ENCODE peak calls at places on chromosomes 6 and 20, in four cellular contexts. M is NCI-H1436, K is mesenchymal stem cell, X is amniotic stem cell. L is an unnamed sample.
A peak's percentile ranks its signal among the peaks of the same experiment; 100 is the strongest.

GRCh38 chr20:1274485-1275313 is 8.6 kb downstream of the SNPH start:
- DNase-seq in X (no peak), K (no peak), M (peak; percentile 92), L (peak; percentile 76)

GRCh38 chr6:52603000-52603795 is 26.3 kb upstream of the TRAM2 start:
- DNase-seq in M (no peak), X (no peak), K (peak; percentile 93), L (no peak)

GRCh38 chr20:11454966-11455799 is 462.5 kb upstream of the BTBD3 start:
- DNase-seq in X (no peak), M (no peak), K (peak; percentile 66), L (no peak)

GRCh38 chr6:154445417-154445816 is 65.1 kb downstream of the CNKSR3 start:
- DNase-seq in M (no peak), X (no peak), K (no peak), L (no peak)

GRCh38 chr20:13990465-13990864 is at the start of gene SEL1L2:
- DNase-seq in K (no peak), X (no peak), M (no peak), L (no peak)

GRCh38 chr6:34546551-34547321 is 9.4 kb downstream of the SPDEF start:
- DNase-seq in K (no peak), X (no peak), M (peak; percentile 14), L (peak; percentile 95)

GRCh38 chr6:137416376-137417109 is 77.7 kb downstream of the OLIG3 start:
- DNase-seq in M (no peak), K (peak; percentile 74), X (no peak), L (no peak)

GRCh38 chr6:126054802-126055201 is 68.5 kb downstream of the TRMT11 start:
- DNase-seq in K (peak; percentile 76), X (no peak), M (no peak), L (no peak)

GRCh38 chr6:13400772-13401171 is 72.4 kb upstream of the TBC1D7 start:
- DNase-seq in M (no peak), X (no peak), K (no peak), L (no peak)

GRCh38 chr6:71139249-71139648 is 149.4 kb upstream of the OGFRL1 start:
- DNase-seq in X (no peak), K (peak; percentile 45), M (no peak), L (no peak)

GRCh38 chr20:38523697-38524096 is 51.1 kb downstream of the RALGAPB start:
- DNase-seq in K (peak; percentile 45), M (no peak), X (no peak), L (no peak)

GRCh38 chr20:13995841-13996240 is 525 bp downstream of the MACROD2 start:
- DNase-seq in M (peak; percentile 48), X (no peak), K (no peak), L (peak; percentile 47)

GRCh38 chr20:25015986-25016385 is 23.4 kb upstream of the APMAP start:
- DNase-seq in K (no peak), M (no peak), X (no peak), L (no peak)

GRCh38 chr6:139996253-139996834 is 621.9 kb upstream of the CITED2 start:
- DNase-seq in X (no peak), K (no peak), M (no peak), L (no peak)

GRCh38 chr20:33301192-33301930 is 18.3 kb downstream of the BPIFB1 start:
- DNase-seq in K (peak; percentile 12), M (no peak), X (no peak), L (no peak)

GRCh38 chr6:170374571-170375444 is 68.2 kb downstream of the FAM120B start:
- DNase-seq in M (no peak), X (no peak), K (peak; percentile 65), L (no peak)

GRCh38 chr6:134172020-134172766 is 119.8 kb upstream of the SLC2A12 start:
- DNase-seq in X (no peak), K (no peak), M (no peak), L (no peak)

GRCh38 chr6:139500977-139501376 is 126.5 kb upstream of the CITED2 start:
- DNase-seq in K (no peak), M (no peak), X (no peak), L (no peak)

GRCh38 chr20:645318-646106 is 7.5 kb downstream of the SRXN1 start:
- DNase-seq in X (no peak), K (peak; percentile 65), M (peak; percentile 42), L (peak; percentile 44)

GRCh38 chr20:48703107-48703506 is 124.7 kb downstream of the PREX1 start:
- DNase-seq in K (no peak), X (no peak), M (no peak), L (no peak)

GRCh38 chr20:58883243-58883691 is 30.8 kb downstream of the GNAS start:
- DNase-seq in K (no peak), M (no peak), X (no peak), L (no peak)

GRCh38 chr6:32086661-32087573 is 22.2 kb downstream of the TNXB start:
- DNase-seq in M (no peak), X (peak; percentile 6), K (peak; percentile 93), L (no peak)

GRCh38 chr6:11142296-11143027 is 30.9 kb upstream of the ERVFRD-1 start:
- DNase-seq in X (no peak), M (no peak), K (no peak), L (no peak)

GRCh38 chr6:160035241-160035640 is 66.4 kb downstream of the IGF2R start:
- DNase-seq in M (no peak), X (no peak), K (no peak), L (no peak)